ENCODE peak calls at places on chromosomes 2 and 18, in ten cellular contexts. T is effector memory CD4-positive, alpha-beta T cell; K is sigmoid colon; S is neuronal stem cell; H is CD8-positive, alpha-beta memory T cell; U is mesendoderm; Z is H1; E is spleen; L is right lobe of liver; I is thoracic aorta. R is an unnamed sample.
A peak's percentile ranks its signal among the peaks of the same experiment; 100 is the strongest.

GRCh38 chr18:37532917-37533316 is 32.7 kb downstream of the CELF4 start:
- DNase-seq in K (no peak), Z (no peak), H (no peak), S (no peak), I (no peak), L (no peak), E (no peak), U (no peak), T (no peak), R (no peak)

GRCh38 chr2:42335514-42336104 is 25.4 kb downstream of the COX7A2L start:
- DNase-seq in E (no peak), L (no peak), H (no peak), K (no peak), Z (no peak), S (no peak), I (no peak), T (no peak), U (no peak), R (no peak)

GRCh38 chr2:136118819-136119716 is 1.1 kb upstream of the CXCR4 start:
- DNase-seq in E (peak; percentile 98), L (peak; percentile 74), H (peak; percentile 87), U (peak; percentile 60), S (peak; percentile 23), I (no peak), K (peak; percentile 69), T (peak; percentile 87), Z (no peak), R (no peak)

GRCh38 chr2:145690183-145690582 is 1170.3 kb upstream of the ZEB2 start:
- DNase-seq in L (no peak), Z (no peak), U (no peak), S (no peak), T (no peak), E (no peak), H (no peak), K (no peak), I (no peak), R (no peak)

GRCh38 chr18:35836932-35837331 is 135.5 kb upstream of the RMP24 start:
- DNase-seq in S (no peak), E (no peak), T (no peak), U (no peak), Z (no peak), H (no peak), L (no peak), K (no peak), I (no peak), R (no peak)

GRCh38 chr2:203453858-203454451 is 81.1 kb downstream of the RAPH1 start:
- DNase-seq in T (no peak), H (peak; percentile 9), S (peak; percentile 15), L (no peak), Z (no peak), I (no peak), U (peak; percentile 28), K (no peak), E (no peak), R (no peak)

GRCh38 chr18:54806526-54806925 is 21.8 kb upstream of the RAB27B start:
- DNase-seq in H (no peak), L (no peak), I (no peak), U (no peak), E (no peak), T (no peak), K (no peak), S (no peak), Z (no peak), R (no peak)

GRCh38 chr2:207630491-207630890 is 5.3 kb upstream of the METTL21A start:
- DNase-seq in K (no peak), E (no peak), I (no peak), L (no peak), H (no peak), S (no peak), Z (no peak), U (no peak), T (no peak), R (no peak)

GRCh38 chr18:43524260-43524659 is 247.0 kb upstream of the SYT4 start:
- DNase-seq in Z (no peak), I (no peak), K (no peak), S (no peak), E (no peak), L (no peak), H (no peak), U (no peak), T (no peak), R (no peak)

DNA sequence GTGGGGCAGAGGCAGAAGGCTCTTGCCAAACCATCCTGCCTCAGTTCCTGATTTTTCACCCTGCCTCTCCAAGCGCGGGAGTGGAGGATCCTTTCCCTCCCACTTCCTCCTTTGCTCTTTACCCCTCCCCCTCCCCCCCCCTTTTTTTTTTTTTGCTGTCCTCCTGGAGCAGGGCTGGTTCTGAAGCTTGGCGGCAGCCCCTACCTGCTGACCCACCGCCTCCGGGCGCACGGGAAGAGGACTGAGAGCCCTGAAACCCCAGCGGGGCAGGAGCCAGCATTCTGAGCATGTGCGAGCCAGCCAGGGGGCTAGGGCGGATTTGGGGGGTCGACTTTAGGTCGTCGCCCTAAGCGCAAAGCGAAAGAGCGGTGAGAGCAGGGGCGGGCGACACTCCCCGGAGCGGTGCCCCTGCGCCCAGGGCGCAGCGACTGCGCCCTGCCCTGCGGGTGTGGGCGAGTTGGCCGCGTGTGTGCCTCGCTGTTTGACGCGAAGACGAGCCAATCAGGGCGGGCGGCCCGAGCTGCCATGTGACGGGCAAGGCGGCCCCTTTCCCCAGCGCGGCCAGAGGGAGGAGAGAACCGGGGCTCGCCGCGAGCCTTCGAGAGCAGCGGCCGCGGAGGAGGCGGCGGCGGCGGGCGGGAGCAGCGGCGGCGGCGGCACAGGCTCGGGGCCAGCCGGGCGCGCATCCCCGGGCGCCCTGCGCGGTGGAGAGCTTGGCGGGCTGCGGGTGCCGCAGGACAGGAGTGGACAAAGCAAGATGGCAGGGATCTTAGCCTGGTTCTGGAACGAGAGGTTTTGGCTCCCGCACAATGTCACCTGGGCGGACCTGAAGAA is at the start of gene CERS6:
- DNase-seq in Z (peak; percentile 57), S (peak; percentile 82), L (peak; percentile 99), T (peak; percentile 19), E (peak; percentile 99), K (peak; percentile 98), I (peak; percentile 85), H (peak; percentile 42), U (peak; percentile 96), R (peak; percentile 97)
- H3K27ac ChIP-seq in Z (peak within 1 kb of the TSS; percentile 69), S (peak within 1 kb of the TSS; percentile 88), L (peak within 1 kb of the TSS; percentile 95), T (no peak within 1 kb of the TSS), E (peak within 1 kb of the TSS; percentile 85), K (peak within 1 kb of the TSS; percentile 76), I (peak within 1 kb of the TSS; percentile 50), H (peak within 1 kb of the TSS; percentile 22), U (peak within 1 kb of the TSS; percentile 65), R (peak within 1 kb of the TSS; percentile 91)

GRCh38 chr2:234678721-234679120 is 181.8 kb upstream of the ARL4C start:
- DNase-seq in I (no peak), L (no peak), K (no peak), H (no peak), U (no peak), E (no peak), S (no peak), T (no peak), Z (no peak), R (no peak)
- H3K4me3 ChIP-seq in I (no peak overlapping the region), L (no peak overlapping the region), K (no peak overlapping the region), H (no peak overlapping the region), U (no peak overlapping the region), E (no peak overlapping the region), S (no peak overlapping the region), T (no peak overlapping the region), Z (no peak overlapping the region), R (no peak overlapping the region)

GRCh38 chr2:201118121-201118956 is 2.4 kb downstream of the CFLAR start:
- DNase-seq in Z (no peak), U (peak; percentile 70), K (peak; percentile 93), H (peak; percentile 82), E (peak; percentile 96), L (peak; percentile 90), T (peak; percentile 72), I (peak; percentile 71), S (no peak), R (peak; percentile 87)
- H3K27ac ChIP-seq in Z (no peak overlapping the region), U (peak overlapping the region; percentile 76), K (peak overlapping the region; percentile 99), H (peak overlapping the region; percentile 96), E (peak overlapping the region; percentile 99), L (peak overlapping the region; percentile 99), T (peak overlapping the region; percentile 94), I (peak overlapping the region; percentile 99), S (no peak overlapping the region), R (peak overlapping the region; percentile 98)

DNA sequence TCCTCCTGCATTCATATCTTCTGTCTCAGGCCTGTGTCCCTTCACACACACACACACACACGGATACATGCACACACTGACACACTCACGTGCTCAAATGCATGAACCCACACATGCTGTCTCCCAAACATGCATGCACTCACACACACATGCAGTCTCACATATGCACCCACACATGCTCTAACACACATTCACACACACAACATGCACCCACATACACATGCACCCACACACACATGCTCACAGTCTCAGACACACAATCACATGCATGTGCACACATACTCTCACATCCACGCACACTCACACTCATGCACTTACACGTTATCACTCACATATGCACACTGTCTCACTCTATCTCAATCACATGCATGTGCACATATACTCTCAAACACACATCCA is 1.9 kb upstream of the CD226 start:
- DNase-seq in Z (no peak), U (no peak), E (no peak), I (no peak), S (no peak), T (no peak), K (no peak), L (no peak), H (no peak), R (no peak)
- H3K4me3 ChIP-seq in Z (no peak overlapping the region), U (no peak overlapping the region), E (no peak overlapping the region), I (peak overlapping the region; percentile 49), S (no peak overlapping the region), T (no peak overlapping the region), K (no peak overlapping the region), L (no peak overlapping the region), H (peak overlapping the region; percentile 10), R (peak overlapping the region; percentile 28)

DNA sequence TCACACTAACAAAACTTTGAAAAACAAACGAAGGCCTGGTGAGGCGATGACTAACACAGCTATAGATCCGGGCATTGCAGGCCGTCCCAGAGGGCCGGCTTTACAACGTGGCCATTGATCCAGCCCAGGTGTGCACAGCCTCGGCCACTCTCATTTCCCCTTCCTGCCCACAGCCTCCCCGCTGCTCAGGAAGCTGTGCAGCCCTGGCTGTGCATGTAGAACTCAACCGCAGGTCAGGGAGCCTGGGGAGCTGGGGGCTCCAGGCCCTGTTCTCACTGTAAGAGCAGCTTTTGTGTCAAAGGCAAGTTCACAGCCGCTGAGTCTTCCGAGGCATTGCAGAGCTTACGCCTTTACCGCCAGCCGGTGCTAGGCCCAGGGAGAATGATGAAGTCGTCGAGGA is 87.2 kb downstream of the LONRF2 start:
- DNase-seq in I (no peak), U (peak; percentile 11), Z (no peak), H (peak; percentile 14), T (peak; percentile 9), E (peak; percentile 93), L (no peak), K (no peak), S (no peak), R (peak; percentile 36)
- H3K27ac ChIP-seq in I (no peak overlapping the region), U (no peak overlapping the region), Z (no peak overlapping the region), H (no peak overlapping the region), T (peak overlapping the region; percentile 4), E (peak overlapping the region; percentile 75), L (no peak overlapping the region), K (no peak overlapping the region), S (no peak overlapping the region), R (no peak overlapping the region)

R was measured in coronary artery.